ENCODE peak calls at places on chromosome 21, in six cellular contexts. One of them, this sample, is unnamed.

GRCh38 chr21:41783476-41784150 is 16.8 kb upstream of the RIPK4 start:
- DNase-seq in activated naive CD8-positive, alpha-beta T cell treated with anti-CD3 and anti-CD28 coated beads, Interleukin-2, amount 50 U/mL, for 24 hours: no peak
- DNase-seq in H1: no peak
- DNase-seq in Calu3: peak; percentile 86
- DNase-seq in H54: peak; percentile 54
- DNase-seq in stimulated activated CD4-positive, alpha-beta T cell treated with anti-CD3 and anti-CD28 coated beads, Interleukin-2, amount 100 ng/mL, for 48 hours: no peak
- DNase-seq in this sample: no peak

GRCh38 chr21:42083361-42083690 is 12.2 kb downstream of the UMODL1 start:
- DNase-seq in stimulated activated CD4-positive, alpha-beta T cell treated with anti-CD3 and anti-CD28 coated beads, Interleukin-2, amount 100 ng/mL, for 48 hours: no peak
- DNase-seq in H54: no peak
- DNase-seq in H1: no peak
- DNase-seq in activated naive CD8-positive, alpha-beta T cell treated with anti-CD3 and anti-CD28 coated beads, Interleukin-2, amount 50 U/mL, for 24 hours: no peak
- DNase-seq in Calu3: no peak
- DNase-seq in this sample: no peak

GRCh38 chr21:31974454-31974985 is 101.7 kb downstream of the HUNK start:
- DNase-seq in Calu3: no peak
- DNase-seq in activated naive CD8-positive, alpha-beta T cell treated with anti-CD3 and anti-CD28 coated beads, Interleukin-2, amount 50 U/mL, for 24 hours: peak; percentile 36
- DNase-seq in H1: no peak
- DNase-seq in stimulated activated CD4-positive, alpha-beta T cell treated with anti-CD3 and anti-CD28 coated beads, Interleukin-2, amount 100 ng/mL, for 48 hours: no peak
- DNase-seq in H54: no peak
- DNase-seq in this sample: no peak

GRCh38 chr21:38806153-38806941 is 618 bp downstream of the ETS2 start:
- DNase-seq in stimulated activated CD4-positive, alpha-beta T cell treated with anti-CD3 and anti-CD28 coated beads, Interleukin-2, amount 100 ng/mL, for 48 hours: peak; percentile 22
- DNase-seq in H54: no peak
- DNase-seq in Calu3: no peak
- DNase-seq in activated naive CD8-positive, alpha-beta T cell treated with anti-CD3 and anti-CD28 coated beads, Interleukin-2, amount 50 U/mL, for 24 hours: peak; percentile 46
- DNase-seq in H1: peak; percentile 57
- DNase-seq in this sample: peak; percentile 33

GRCh38 chr21:27580276-27580675 is 613.4 kb upstream of the ADAMTS5 start:
- DNase-seq in H1: no peak
- DNase-seq in activated naive CD8-positive, alpha-beta T cell treated with anti-CD3 and anti-CD28 coated beads, Interleukin-2, amount 50 U/mL, for 24 hours: no peak
- DNase-seq in Calu3: no peak
- DNase-seq in stimulated activated CD4-positive, alpha-beta T cell treated with anti-CD3 and anti-CD28 coated beads, Interleukin-2, amount 100 ng/mL, for 48 hours: no peak
- DNase-seq in H54: no peak
- DNase-seq in this sample: no peak

GRCh38 chr21:38965910-38966504 is 160.3 kb downstream of the ETS2 start:
- DNase-seq in H1: peak; percentile 62
- DNase-seq in H54: no peak
- DNase-seq in Calu3: peak; percentile 79
- DNase-seq in stimulated activated CD4-positive, alpha-beta T cell treated with anti-CD3 and anti-CD28 coated beads, Interleukin-2, amount 100 ng/mL, for 48 hours: no peak
- DNase-seq in activated naive CD8-positive, alpha-beta T cell treated with anti-CD3 and anti-CD28 coated beads, Interleukin-2, amount 50 U/mL, for 24 hours: no peak
- DNase-seq in this sample: no peak

GRCh38 chr21:40146201-40146890 is 279.1 kb downstream of the PCP4 start:
- DNase-seq in Calu3: no peak
- DNase-seq in activated naive CD8-positive, alpha-beta T cell treated with anti-CD3 and anti-CD28 coated beads, Interleukin-2, amount 50 U/mL, for 24 hours: no peak
- DNase-seq in H54: no peak
- DNase-seq in stimulated activated CD4-positive, alpha-beta T cell treated with anti-CD3 and anti-CD28 coated beads, Interleukin-2, amount 100 ng/mL, for 48 hours: no peak
- DNase-seq in H1: no peak
- DNase-seq in this sample: no peak

GRCh38 chr21:29332461-29333354 is 34.0 kb downstream of the BACH1 start:
- DNase-seq in activated naive CD8-positive, alpha-beta T cell treated with anti-CD3 and anti-CD28 coated beads, Interleukin-2, amount 50 U/mL, for 24 hours: no peak
- DNase-seq in H1: no peak
- DNase-seq in stimulated activated CD4-positive, alpha-beta T cell treated with anti-CD3 and anti-CD28 coated beads, Interleukin-2, amount 100 ng/mL, for 48 hours: no peak
- DNase-seq in Calu3: no peak
- DNase-seq in H54: peak; percentile 35
- DNase-seq in this sample: no peak

GRCh38 chr21:29145354-29145782 is 14.9 kb downstream of the MAP3K7CL start:
- DNase-seq in H1: no peak
- DNase-seq in stimulated activated CD4-positive, alpha-beta T cell treated with anti-CD3 and anti-CD28 coated beads, Interleukin-2, amount 100 ng/mL, for 48 hours: no peak
- DNase-seq in H54: peak; percentile 49
- DNase-seq in activated naive CD8-positive, alpha-beta T cell treated with anti-CD3 and anti-CD28 coated beads, Interleukin-2, amount 50 U/mL, for 24 hours: no peak
- DNase-seq in Calu3: peak; percentile 9
- DNase-seq in this sample: no peak

GRCh38 chr21:35072960-35073359 is 23.9 kb upstream of the RUNX1 start:
- DNase-seq in stimulated activated CD4-positive, alpha-beta T cell treated with anti-CD3 and anti-CD28 coated beads, Interleukin-2, amount 100 ng/mL, for 48 hours: no peak
- DNase-seq in H54: no peak
- DNase-seq in Calu3: no peak
- DNase-seq in activated naive CD8-positive, alpha-beta T cell treated with anti-CD3 and anti-CD28 coated beads, Interleukin-2, amount 50 U/mL, for 24 hours: no peak
- DNase-seq in H1: no peak
- DNase-seq in this sample: no peak

GRCh38 chr21:33232640-33233039 is 2.9 kb downstream of the IFNAR2 start:
- DNase-seq in stimulated activated CD4-positive, alpha-beta T cell treated with anti-CD3 and anti-CD28 coated beads, Interleukin-2, amount 100 ng/mL, for 48 hours: no peak
- DNase-seq in H54: no peak
- DNase-seq in H1: no peak
- DNase-seq in Calu3: no peak
- DNase-seq in activated naive CD8-positive, alpha-beta T cell treated with anti-CD3 and anti-CD28 coated beads, Interleukin-2, amount 50 U/mL, for 24 hours: no peak
- DNase-seq in this sample: no peak

GRCh38 chr21:31279214-31279613 is 64.8 kb downstream of the TIAM1 start:
- DNase-seq in stimulated activated CD4-positive, alpha-beta T cell treated with anti-CD3 and anti-CD28 coated beads, Interleukin-2, amount 100 ng/mL, for 48 hours: no peak
- DNase-seq in H54: no peak
- DNase-seq in H1: no peak
- DNase-seq in Calu3: no peak
- DNase-seq in activated naive CD8-positive, alpha-beta T cell treated with anti-CD3 and anti-CD28 coated beads, Interleukin-2, amount 50 U/mL, for 24 hours: no peak
- DNase-seq in this sample: no peak

GRCh38 chr21:32256873-32257620 is 21.8 kb downstream of the MIS18A start:
- DNase-seq in Calu3: peak; percentile 28
- DNase-seq in stimulated activated CD4-positive, alpha-beta T cell treated with anti-CD3 and anti-CD28 coated beads, Interleukin-2, amount 100 ng/mL, for 48 hours: no peak
- DNase-seq in H1: no peak
- DNase-seq in H54: peak; percentile 81
- DNase-seq in activated naive CD8-positive, alpha-beta T cell treated with anti-CD3 and anti-CD28 coated beads, Interleukin-2, amount 50 U/mL, for 24 hours: no peak
- DNase-seq in this sample: no peak

GRCh38 chr21:19759836-19760235 is 1238.4 kb upstream of the NCAM2 start:
- DNase-seq in Calu3: no peak
- DNase-seq in H1: no peak
- DNase-seq in stimulated activated CD4-positive, alpha-beta T cell treated with anti-CD3 and anti-CD28 coated beads, Interleukin-2, amount 100 ng/mL, for 48 hours: no peak
- DNase-seq in H54: no peak
- DNase-seq in activated naive CD8-positive, alpha-beta T cell treated with anti-CD3 and anti-CD28 coated beads, Interleukin-2, amount 50 U/mL, for 24 hours: no peak
- DNase-seq in this sample: no peak

GRCh38 chr21:45309069-45309521 is 21.4 kb upstream of the POFUT2 start:
- DNase-seq in H1: peak; percentile 95
- DNase-seq in stimulated activated CD4-positive, alpha-beta T cell treated with anti-CD3 and anti-CD28 coated beads, Interleukin-2, amount 100 ng/mL, for 48 hours: peak; percentile 51
- DNase-seq in Calu3: peak; percentile 63
- DNase-seq in activated naive CD8-positive, alpha-beta T cell treated with anti-CD3 and anti-CD28 coated beads, Interleukin-2, amount 50 U/mL, for 24 hours: peak; percentile 67
- DNase-seq in H54: peak; percentile 84
- DNase-seq in this sample: no peak

GRCh38 chr21:28393279-28393678 is 599.4 kb downstream of the LTN1 start:
- DNase-seq in activated naive CD8-positive, alpha-beta T cell treated with anti-CD3 and anti-CD28 coated beads, Interleukin-2, amount 50 U/mL, for 24 hours: no peak
- DNase-seq in H1: no peak
- DNase-seq in H54: no peak
- DNase-seq in stimulated activated CD4-positive, alpha-beta T cell treated with anti-CD3 and anti-CD28 coated beads, Interleukin-2, amount 100 ng/mL, for 48 hours: no peak
- DNase-seq in Calu3: peak; percentile 79
- DNase-seq in this sample: no peak

GRCh38 chr21:45003331-45004058 is 63.7 kb downstream of the SLX9 start:
- DNase-seq in H1: no peak
- DNase-seq in activated naive CD8-positive, alpha-beta T cell treated with anti-CD3 and anti-CD28 coated beads, Interleukin-2, amount 50 U/mL, for 24 hours: no peak
- DNase-seq in H54: no peak
- DNase-seq in stimulated activated CD4-positive, alpha-beta T cell treated with anti-CD3 and anti-CD28 coated beads, Interleukin-2, amount 100 ng/mL, for 48 hours: no peak
- DNase-seq in Calu3: no peak
- DNase-seq in this sample: no peak

GRCh38 chr21:41777934-41778815 is 11.3 kb upstream of the RIPK4 start:
- DNase-seq in Calu3: peak; percentile 86
- DNase-seq in H1: peak; percentile 97
- DNase-seq in activated naive CD8-positive, alpha-beta T cell treated with anti-CD3 and anti-CD28 coated beads, Interleukin-2, amount 50 U/mL, for 24 hours: peak; percentile 49
- DNase-seq in stimulated activated CD4-positive, alpha-beta T cell treated with anti-CD3 and anti-CD28 coated beads, Interleukin-2, amount 100 ng/mL, for 48 hours: peak; percentile 13
- DNase-seq in H54: peak; percentile 89
- DNase-seq in this sample: no peak

GRCh38 chr21:15121655-15122120 is 56.9 kb upstream of the NRIP1 start:
- DNase-seq in H1: no peak
- DNase-seq in activated naive CD8-positive, alpha-beta T cell treated with anti-CD3 and anti-CD28 coated beads, Interleukin-2, amount 50 U/mL, for 24 hours: no peak
- DNase-seq in Calu3: no peak
- DNase-seq in stimulated activated CD4-positive, alpha-beta T cell treated with anti-CD3 and anti-CD28 coated beads, Interleukin-2, amount 100 ng/mL, for 48 hours: no peak
- DNase-seq in H54: peak; percentile 3
- DNase-seq in this sample: no peak

GRCh38 chr21:34698270-34699015 is 29.6 kb downstream of the CLIC6 start:
- DNase-seq in Calu3: no peak
- DNase-seq in activated naive CD8-positive, alpha-beta T cell treated with anti-CD3 and anti-CD28 coated beads, Interleukin-2, amount 50 U/mL, for 24 hours: no peak
- DNase-seq in H54: no peak
- DNase-seq in stimulated activated CD4-positive, alpha-beta T cell treated with anti-CD3 and anti-CD28 coated beads, Interleukin-2, amount 100 ng/mL, for 48 hours: no peak
- DNase-seq in H1: no peak
- DNase-seq in this sample: no peak

GRCh38 chr21:42833859-42834729 is 45.2 kb downstream of the WDR4 start:
- DNase-seq in activated naive CD8-positive, alpha-beta T cell treated with anti-CD3 and anti-CD28 coated beads, Interleukin-2, amount 50 U/mL, for 24 hours: no peak
- DNase-seq in Calu3: no peak
- DNase-seq in H54: no peak
- DNase-seq in stimulated activated CD4-positive, alpha-beta T cell treated with anti-CD3 and anti-CD28 coated beads, Interleukin-2, amount 100 ng/mL, for 48 hours: no peak
- DNase-seq in H1: peak; percentile 51
- DNase-seq in this sample: no peak

GRCh38 chr21:28737671-28738279 is 254.9 kb downstream of the LTN1 start:
- DNase-seq in Calu3: no peak
- DNase-seq in H54: peak; percentile 12
- DNase-seq in H1: no peak
- DNase-seq in stimulated activated CD4-positive, alpha-beta T cell treated with anti-CD3 and anti-CD28 coated beads, Interleukin-2, amount 100 ng/mL, for 48 hours: no peak
- DNase-seq in activated naive CD8-positive, alpha-beta T cell treated with anti-CD3 and anti-CD28 coated beads, Interleukin-2, amount 50 U/mL, for 24 hours: no peak
- DNase-seq in this sample: no peak

GRCh38 chr21:41885341-41886024 is 6.3 kb upstream of the PRDM15 start:
- DNase-seq in stimulated activated CD4-positive, alpha-beta T cell treated with anti-CD3 and anti-CD28 coated beads, Interleukin-2, amount 100 ng/mL, for 48 hours: no peak
- DNase-seq in H54: no peak
- DNase-seq in H1: no peak
- DNase-seq in Calu3: no peak
- DNase-seq in activated naive CD8-positive, alpha-beta T cell treated with anti-CD3 and anti-CD28 coated beads, Interleukin-2, amount 50 U/mL, for 24 hours: no peak
- DNase-seq in this sample: no peak

GRCh38 chr21:39204134-39204533 is 20.9 kb upstream of the PSMG1 start:
- DNase-seq in Calu3: no peak
- DNase-seq in stimulated activated CD4-positive, alpha-beta T cell treated with anti-CD3 and anti-CD28 coated beads, Interleukin-2, amount 100 ng/mL, for 48 hours: no peak
- DNase-seq in H1: no peak
- DNase-seq in activated naive CD8-positive, alpha-beta T cell treated with anti-CD3 and anti-CD28 coated beads, Interleukin-2, amount 50 U/mL, for 24 hours: no peak
- DNase-seq in H54: no peak
- DNase-seq in this sample: no peak

GRCh38 chr21:45152265-45152746 is 77.9 kb downstream of the ADARB1 start:
- DNase-seq in H1: peak; percentile 58
- DNase-seq in Calu3: no peak
- DNase-seq in H54: no peak
- DNase-seq in activated naive CD8-positive, alpha-beta T cell treated with anti-CD3 and anti-CD28 coated beads, Interleukin-2, amount 50 U/mL, for 24 hours: peak; percentile 74
- DNase-seq in stimulated activated CD4-positive, alpha-beta T cell treated with anti-CD3 and anti-CD28 coated beads, Interleukin-2, amount 100 ng/mL, for 48 hours: peak; percentile 63
- DNase-seq in this sample: peak; percentile 53

GRCh38 chr21:15732290-15732995 is 2.7 kb downstream of the USP25 start:
- DNase-seq in activated naive CD8-positive, alpha-beta T cell treated with anti-CD3 and anti-CD28 coated beads, Interleukin-2, amount 50 U/mL, for 24 hours: no peak
- DNase-seq in H1: no peak
- DNase-seq in H54: peak; percentile 25
- DNase-seq in stimulated activated CD4-positive, alpha-beta T cell treated with anti-CD3 and anti-CD28 coated beads, Interleukin-2, amount 100 ng/mL, for 48 hours: no peak
- DNase-seq in Calu3: no peak
- DNase-seq in this sample: peak; percentile 32

GRCh38 chr21:39114871-39115658 is 68.2 kb downstream of the PSMG1 start:
- DNase-seq in H1: no peak
- DNase-seq in activated naive CD8-positive, alpha-beta T cell treated with anti-CD3 and anti-CD28 coated beads, Interleukin-2, amount 50 U/mL, for 24 hours: no peak
- DNase-seq in Calu3: no peak
- DNase-seq in H54: peak; percentile 71
- DNase-seq in stimulated activated CD4-positive, alpha-beta T cell treated with anti-CD3 and anti-CD28 coated beads, Interleukin-2, amount 100 ng/mL, for 48 hours: no peak
- DNase-seq in this sample: no peak

GRCh38 chr21:29748391-29749167 is 191.2 kb downstream of the GRIK1 start:
- DNase-seq in activated naive CD8-positive, alpha-beta T cell treated with anti-CD3 and anti-CD28 coated beads, Interleukin-2, amount 50 U/mL, for 24 hours: no peak
- DNase-seq in Calu3: no peak
- DNase-seq in H1: no peak
- DNase-seq in stimulated activated CD4-positive, alpha-beta T cell treated with anti-CD3 and anti-CD28 coated beads, Interleukin-2, amount 100 ng/mL, for 48 hours: no peak
- DNase-seq in H54: no peak
- DNase-seq in this sample: no peak

GRCh38 chr21:16073571-16073970 is 343.8 kb downstream of the USP25 start:
- DNase-seq in activated naive CD8-positive, alpha-beta T cell treated with anti-CD3 and anti-CD28 coated beads, Interleukin-2, amount 50 U/mL, for 24 hours: no peak
- DNase-seq in stimulated activated CD4-positive, alpha-beta T cell treated with anti-CD3 and anti-CD28 coated beads, Interleukin-2, amount 100 ng/mL, for 48 hours: no peak
- DNase-seq in H54: no peak
- DNase-seq in H1: no peak
- DNase-seq in Calu3: no peak
- DNase-seq in this sample: no peak

GRCh38 chr21:23127973-23128372 is 2129.8 kb downstream of the NCAM2 start:
- DNase-seq in H54: no peak
- DNase-seq in stimulated activated CD4-positive, alpha-beta T cell treated with anti-CD3 and anti-CD28 coated beads, Interleukin-2, amount 100 ng/mL, for 48 hours: no peak
- DNase-seq in H1: no peak
- DNase-seq in activated naive CD8-positive, alpha-beta T cell treated with anti-CD3 and anti-CD28 coated beads, Interleukin-2, amount 50 U/mL, for 24 hours: no peak
- DNase-seq in Calu3: no peak
- DNase-seq in this sample: no peak

GRCh38 chr21:25636727-25637126 is 2.3 kb upstream of the JAM2 start:
- DNase-seq in H54: no peak
- DNase-seq in Calu3: no peak
- DNase-seq in H1: no peak
- DNase-seq in activated naive CD8-positive, alpha-beta T cell treated with anti-CD3 and anti-CD28 coated beads, Interleukin-2, amount 50 U/mL, for 24 hours: no peak
- DNase-seq in stimulated activated CD4-positive, alpha-beta T cell treated with anti-CD3 and anti-CD28 coated beads, Interleukin-2, amount 100 ng/mL, for 48 hours: no peak
- DNase-seq in this sample: no peak

GRCh38 chr21:28758042-28758882 is 234.4 kb downstream of the LTN1 start:
- DNase-seq in Calu3: no peak
- DNase-seq in H54: no peak
- DNase-seq in stimulated activated CD4-positive, alpha-beta T cell treated with anti-CD3 and anti-CD28 coated beads, Interleukin-2, amount 100 ng/mL, for 48 hours: no peak
- DNase-seq in activated naive CD8-positive, alpha-beta T cell treated with anti-CD3 and anti-CD28 coated beads, Interleukin-2, amount 50 U/mL, for 24 hours: no peak
- DNase-seq in H1: no peak
- DNase-seq in this sample: no peak

GRCh38 chr21:36513430-36513829 is 33.5 kb upstream of the CLDN14 start:
- DNase-seq in H1: no peak
- DNase-seq in activated naive CD8-positive, alpha-beta T cell treated with anti-CD3 and anti-CD28 coated beads, Interleukin-2, amount 50 U/mL, for 24 hours: no peak
- DNase-seq in H54: no peak
- DNase-seq in Calu3: no peak
- DNase-seq in stimulated activated CD4-positive, alpha-beta T cell treated with anti-CD3 and anti-CD28 coated beads, Interleukin-2, amount 100 ng/mL, for 48 hours: no peak
- DNase-seq in this sample: no peak

GRCh38 chr21:35170244-35170756 is 121.2 kb upstream of the RUNX1 start:
- DNase-seq in H1: no peak
- DNase-seq in stimulated activated CD4-positive, alpha-beta T cell treated with anti-CD3 and anti-CD28 coated beads, Interleukin-2, amount 100 ng/mL, for 48 hours: no peak
- DNase-seq in Calu3: no peak
- DNase-seq in activated naive CD8-positive, alpha-beta T cell treated with anti-CD3 and anti-CD28 coated beads, Interleukin-2, amount 50 U/mL, for 24 hours: no peak
- DNase-seq in H54: no peak
- DNase-seq in this sample: no peak

GRCh38 chr21:43361127-43361492 is 65.8 kb downstream of the SIK1 start:
- DNase-seq in stimulated activated CD4-positive, alpha-beta T cell treated with anti-CD3 and anti-CD28 coated beads, Interleukin-2, amount 100 ng/mL, for 48 hours: no peak
- DNase-seq in Calu3: no peak
- DNase-seq in H54: no peak
- DNase-seq in activated naive CD8-positive, alpha-beta T cell treated with anti-CD3 and anti-CD28 coated beads, Interleukin-2, amount 50 U/mL, for 24 hours: no peak
- DNase-seq in H1: no peak
- DNase-seq in this sample: no peak